ENCODE peak calls at places on chromosomes 2 and 18, in eight cellular contexts. N is IMR-90, S is K562, Z is thyroid gland, M is fibroblast of lung, W is right atrium auricular region, T is MM.1S, G is spleen. I is an unnamed sample.

GRCh38 chr2:207182916-207183315 is 17.2 kb upstream of the KLF7 start:
- DNase-seq in M (no peak), S (no peak), Z (no peak), G (no peak), T (no peak), N (peak), W (no peak), I (no peak)

GRCh38 chr2:31402388-31402787 is 12.2 kb downstream of the XDH start:
- DNase-seq in M (no peak), Z (no peak), W (no peak), N (peak), G (no peak), S (no peak), T (no peak), I (no peak)

GRCh38 chr2:240935101-240935876 is 29.2 kb downstream of the CROCC2 start:
- DNase-seq in S (no peak), G (peak), Z (no peak), N (no peak), W (peak), M (no peak), T (no peak), I (no peak)

GRCh38 chr2:230564805-230565779 is 147.6 kb upstream of the CAB39 start:
- DNase-seq in Z (no peak), T (no peak), N (peak), G (no peak), M (peak), W (no peak), S (peak), I (no peak)

GRCh38 chr2:8609357-8609804 is 72.5 kb upstream of the ID2 start:
- DNase-seq in G (no peak), M (no peak), T (no peak), N (no peak), S (no peak), Z (no peak), W (no peak), I (no peak)

GRCh38 chr2:37230581-37230980 is 815 bp downstream of the CEBPZ start:
- DNase-seq in T (no peak), N (no peak), Z (no peak), S (peak), M (no peak), G (no peak), W (no peak), I (no peak)

GRCh38 chr2:23385351-23385747 is 370 bp downstream of the KLHL29 start:
- DNase-seq in S (no peak), M (peak), T (no peak), Z (no peak), G (peak), W (no peak), N (peak), I (no peak)

GRCh38 chr18:13585379-13586153 is 140.8 kb downstream of the FAM210A start:
- DNase-seq in N (no peak), S (no peak), G (no peak), W (peak), T (no peak), Z (no peak), M (no peak), I (no peak)

GRCh38 chr2:146461068-146461467 is 1383.8 kb upstream of the ACVR2A start:
- DNase-seq in S (no peak), T (peak), G (no peak), Z (no peak), M (no peak), N (no peak), W (no peak), I (no peak)

GRCh38 chr2:8761529-8762164 is 75.8 kb downstream of the KIDINS220 start:
- DNase-seq in Z (no peak), N (peak), G (no peak), W (no peak), S (peak), T (peak), M (peak), I (peak)

GRCh38 chr2:178205853-178206516 is 11.7 kb downstream of the OSBPL6 start:
- DNase-seq in S (no peak), Z (no peak), M (peak), T (no peak), G (no peak), W (no peak), N (peak), I (no peak)

GRCh38 chr2:47602996-47603395 is 179.9 kb upstream of the MSH6 start:
- DNase-seq in W (no peak), G (no peak), N (peak), T (no peak), Z (no peak), M (peak), S (no peak), I (no peak)

GRCh38 chr18:36505701-36506100 is 208.2 kb downstream of the FHOD3 start:
- DNase-seq in N (no peak), S (no peak), G (no peak), W (no peak), T (no peak), M (no peak), Z (no peak), I (no peak)

GRCh38 chr2:151299940-151300539 is 10.6 kb upstream of the NMI start:
- DNase-seq in W (no peak), N (peak), G (no peak), T (no peak), M (no peak), S (no peak), Z (no peak), I (no peak)

GRCh38 chr2:65377556-65378307 is 54.7 kb downstream of the SPRED2 start:
- DNase-seq in N (peak), W (no peak), S (peak), T (no peak), Z (no peak), G (no peak), M (peak), I (no peak)

GRCh38 chr2:27042985-27043634 is 8.4 kb upstream of the AGBL5 start:
- DNase-seq in T (no peak), N (peak), Z (no peak), W (no peak), G (peak), S (peak), M (peak), I (no peak)

GRCh38 chr2:98346259-98347236 is at the start of gene CNGA3:
- DNase-seq in N (peak), Z (peak), M (peak), G (no peak), T (no peak), W (no peak), S (peak), I (peak)

GRCh38 chr18:69951182-69951581 is 3.5 kb upstream of the CD226 start:
- DNase-seq in N (peak), G (no peak), T (no peak), W (no peak), M (peak), Z (no peak), S (no peak), I (no peak)

GRCh38 chr18:58313491-58314032 is 269.5 kb downstream of the NEDD4L start:
- DNase-seq in Z (peak), T (no peak), G (no peak), M (no peak), S (no peak), N (no peak), W (no peak), I (no peak)

GRCh38 chr2:73063909-73064875 is 7.3 kb downstream of the SFXN5 start:
- DNase-seq in M (peak), G (peak), T (no peak), S (peak), Z (no peak), N (peak), W (no peak), I (no peak)

GRCh38 chr2:10136187-10136934 is 13.8 kb downstream of the RRM2 start:
- DNase-seq in G (peak), S (peak), Z (no peak), N (no peak), T (no peak), W (no peak), M (no peak), I (no peak)

GRCh38 chr2:190551928-190552327 is 17.4 kb upstream of the NEMP2 start:
- DNase-seq in W (no peak), G (no peak), N (no peak), S (no peak), T (no peak), Z (no peak), M (peak), I (no peak)

GRCh38 chr2:24721470-24721869 is 71.7 kb downstream of the PTRHD1 start:
- DNase-seq in W (peak), T (no peak), Z (peak), N (peak), S (no peak), M (peak), G (no peak), I (no peak)

GRCh38 chr2:74119324-74119723 is 28.4 kb downstream of the BOLA3 start:
- DNase-seq in Z (no peak), G (no peak), T (peak), M (peak), W (no peak), N (no peak), S (peak), I (no peak)

DNA sequence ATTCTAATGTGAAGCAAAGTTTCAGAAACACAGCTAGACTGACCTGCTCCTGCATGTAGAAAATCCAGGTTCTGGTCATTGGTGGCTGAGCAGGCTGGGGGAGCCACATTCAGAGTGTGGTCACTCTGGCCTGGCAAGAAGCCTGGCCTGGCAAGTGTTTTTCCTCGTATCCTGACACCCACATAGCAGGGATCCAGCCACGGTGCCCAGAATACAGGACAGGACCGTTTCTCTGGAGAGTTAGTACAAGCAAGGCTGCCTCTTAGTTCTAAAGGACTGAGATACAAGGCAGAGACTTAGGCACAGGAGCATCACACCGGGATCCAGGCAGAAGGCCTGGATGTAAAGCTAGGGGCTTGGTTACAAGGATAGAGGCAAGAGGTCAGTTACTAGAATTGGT is 4.8 kb upstream of the LAMA1 start:
- DNase-seq in S (no peak), N (no peak), W (no peak), M (no peak), G (no peak), T (no peak), Z (peak), I (no peak)
- H3K4me3 ChIP-seq in S (no peak), N (no peak), W (no peak), M (no peak), G (no peak), T (no peak), Z (no peak), I (no peak)

DNA sequence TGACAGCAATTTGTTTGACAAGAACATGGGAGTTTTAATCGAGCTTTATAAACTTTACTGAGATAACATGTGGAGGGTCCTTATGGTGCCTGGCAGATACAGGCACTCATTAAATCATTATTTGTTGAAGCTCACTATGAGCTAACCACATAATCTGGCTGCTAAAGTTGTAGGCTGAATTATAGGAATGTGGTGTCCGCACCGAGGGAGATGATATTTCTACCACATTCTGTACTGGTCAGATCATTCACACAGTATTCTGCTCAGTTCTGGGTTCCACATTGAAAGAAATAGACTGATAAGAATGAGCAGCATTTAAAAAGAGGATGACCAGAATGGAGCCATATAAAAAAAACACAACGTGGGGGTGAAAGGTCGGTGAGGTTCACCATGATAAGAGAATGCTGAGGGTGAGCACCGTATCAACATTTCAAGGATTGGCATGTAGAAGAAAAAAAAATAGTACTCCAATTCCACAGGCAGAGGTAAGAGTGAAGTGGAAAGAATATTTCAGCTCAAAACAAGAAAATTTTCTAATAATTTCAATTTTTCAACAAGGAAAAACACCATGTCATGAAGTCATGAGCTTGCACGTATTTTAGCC is 54.4 kb downstream of the TMEFF2 start:
- DNase-seq in N (no peak), W (no peak), T (no peak), S (peak), M (no peak), G (no peak), Z (no peak), I (no peak)
- H3K27ac ChIP-seq in N (no peak), W (no peak), T (no peak), S (peak), M (no peak), G (no peak), Z (no peak), I (no peak)

DNA sequence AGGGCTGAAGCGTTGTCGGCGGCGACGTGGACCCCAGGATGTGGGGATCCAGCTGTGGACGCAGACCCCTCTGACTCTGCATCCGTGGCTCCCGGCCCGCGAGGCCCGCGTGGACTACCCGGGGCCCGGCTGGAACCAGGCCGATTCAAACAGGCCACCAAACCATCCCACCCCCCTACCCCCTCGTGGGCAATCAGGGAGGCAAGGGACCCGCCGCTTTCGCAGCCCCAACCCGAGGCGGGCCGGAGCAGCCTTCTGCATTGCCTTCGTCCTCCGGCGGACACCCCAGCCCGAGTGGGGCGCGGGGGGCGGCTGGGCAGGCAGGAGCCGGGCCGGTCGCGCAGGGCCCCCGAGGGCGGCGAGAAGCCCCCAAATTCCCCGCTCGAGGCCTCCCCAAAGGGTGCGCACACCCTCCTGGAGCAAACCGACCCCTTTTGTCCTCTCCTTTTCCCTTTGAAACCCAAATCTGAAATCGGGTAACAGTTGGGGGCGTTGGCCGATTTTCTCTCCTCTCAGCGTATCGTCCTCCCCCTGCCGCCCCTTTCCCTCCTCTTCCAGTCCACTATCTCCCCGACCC is 7.3 kb downstream of the SP9 start:
- DNase-seq in G (peak), Z (no peak), M (no peak), N (no peak), T (no peak), W (no peak), S (no peak), I (peak)
- H3K4me3 ChIP-seq in G (peak), Z (no peak), M (peak), N (no peak), T (peak), W (no peak), S (no peak), I (no peak)

GRCh38 chr2:237227190-237227988 is 141.7 kb downstream of the COPS8 start:
- DNase-seq in S (no peak), M (peak), N (peak), T (no peak), Z (no peak), W (no peak), G (no peak), I (no peak)

GRCh38 chr2:237222178-237222577 is 136.5 kb downstream of the COPS8 start:
- DNase-seq in Z (no peak), W (peak), S (no peak), M (peak), G (no peak), N (peak), T (no peak), I (no peak)

GRCh38 chr2:237221443-237221842 is 135.8 kb downstream of the COPS8 start:
- DNase-seq in Z (no peak), T (no peak), S (no peak), N (no peak), G (no peak), W (no peak), M (no peak), I (no peak)

GRCh38 chr2:237222683-237223082 is 137.0 kb downstream of the COPS8 start:
- DNase-seq in G (no peak), M (peak), S (no peak), N (peak), Z (no peak), T (no peak), W (peak), I (no peak)

GRCh38 chr2:237223208-237223861 is 137.6 kb downstream of the COPS8 start:
- DNase-seq in W (peak), Z (no peak), N (peak), S (no peak), M (peak), T (no peak), G (no peak), I (no peak)
- H3K27ac ChIP-seq in W (peak), Z (no peak), N (peak), S (no peak), M (peak), T (no peak), G (peak), I (no peak)

GRCh38 chr18:23226386-23226785 is 91.1 kb downstream of the CABLES1 start:
- DNase-seq in G (no peak), W (no peak), N (peak), S (no peak), Z (no peak), M (peak), T (no peak), I (no peak)

GRCh38 chr18:23223641-23224040 is 88.4 kb downstream of the CABLES1 start:
- DNase-seq in G (no peak), M (no peak), W (no peak), N (no peak), S (no peak), Z (no peak), T (no peak), I (no peak)

GRCh38 chr18:23226930-23227728 is 91.8 kb downstream of the CABLES1 start:
- DNase-seq in M (peak), N (peak), W (peak), Z (no peak), T (no peak), G (no peak), S (no peak), I (no peak)

GRCh38 chr18:23227729-23228075 is 92.4 kb downstream of the CABLES1 start:
- DNase-seq in T (no peak), M (no peak), S (no peak), Z (no peak), N (no peak), W (no peak), G (no peak), I (no peak)

DNA sequence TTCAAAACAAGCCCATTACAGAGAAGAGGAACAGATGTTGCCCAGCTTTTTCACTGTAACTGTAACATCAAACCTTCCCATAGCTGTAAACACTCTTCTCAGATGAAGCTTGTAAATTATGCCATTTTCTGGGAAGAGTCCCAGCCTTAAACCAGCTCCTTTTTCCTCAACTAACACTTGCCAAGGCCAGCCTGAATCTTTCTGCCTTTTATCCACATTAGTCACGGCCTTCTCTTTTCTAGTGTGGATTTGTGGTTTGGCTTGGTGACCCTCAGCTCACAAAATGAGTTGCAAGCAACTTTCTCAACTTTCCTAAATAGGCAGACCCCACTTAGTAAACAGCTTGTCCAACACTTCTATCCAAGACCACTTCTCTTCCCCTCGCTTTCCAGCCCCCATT is 90.2 kb downstream of the CABLES1 start:
- DNase-seq in S (no peak), G (no peak), M (peak), Z (no peak), N (peak), W (no peak), T (no peak), I (no peak)
- H3K4me3 ChIP-seq in S (no peak), G (no peak), M (no peak), Z (no peak), N (no peak), W (no peak), T (no peak), I (no peak)

GRCh38 chr2:216618785-216619184 is 14.4 kb upstream of the IGFBP2 start:
- DNase-seq in Z (no peak), T (no peak), N (no peak), W (no peak), M (no peak), G (no peak), S (no peak), I (no peak)

GRCh38 chr2:216617159-216617815 is 15.9 kb upstream of the IGFBP2 start:
- DNase-seq in W (no peak), S (no peak), M (no peak), G (no peak), T (no peak), Z (no peak), N (no peak), I (no peak)

GRCh38 chr2:216621292-216621691 is 11.9 kb upstream of the IGFBP2 start:
- DNase-seq in Z (no peak), N (no peak), G (no peak), S (no peak), T (no peak), W (no peak), M (no peak), I (no peak)

GRCh38 chr2:216620806-216621205 is 12.4 kb upstream of the IGFBP2 start:
- DNase-seq in G (no peak), M (peak), S (no peak), Z (no peak), T (no peak), W (no peak), N (peak), I (no peak)

GRCh38 chr2:216619411-216620393 is 13.5 kb upstream of the IGFBP2 start:
- DNase-seq in Z (no peak), S (peak), T (no peak), G (no peak), W (no peak), M (peak), N (peak), I (no peak)
- H3K27ac ChIP-seq in Z (no peak), S (peak), T (no peak), G (no peak), W (no peak), M (no peak), N (peak), I (no peak)

GRCh38 chr2:166494140-166494544 is at the start of gene SCN7A:
- DNase-seq in Z (peak), N (peak), W (peak), G (peak), S (peak), M (peak), T (no peak), I (no peak)
- H3K4me3 ChIP-seq in Z (no peak), N (peak), W (peak), G (peak), S (no peak), M (peak), T (no peak), I (no peak)

DNA sequence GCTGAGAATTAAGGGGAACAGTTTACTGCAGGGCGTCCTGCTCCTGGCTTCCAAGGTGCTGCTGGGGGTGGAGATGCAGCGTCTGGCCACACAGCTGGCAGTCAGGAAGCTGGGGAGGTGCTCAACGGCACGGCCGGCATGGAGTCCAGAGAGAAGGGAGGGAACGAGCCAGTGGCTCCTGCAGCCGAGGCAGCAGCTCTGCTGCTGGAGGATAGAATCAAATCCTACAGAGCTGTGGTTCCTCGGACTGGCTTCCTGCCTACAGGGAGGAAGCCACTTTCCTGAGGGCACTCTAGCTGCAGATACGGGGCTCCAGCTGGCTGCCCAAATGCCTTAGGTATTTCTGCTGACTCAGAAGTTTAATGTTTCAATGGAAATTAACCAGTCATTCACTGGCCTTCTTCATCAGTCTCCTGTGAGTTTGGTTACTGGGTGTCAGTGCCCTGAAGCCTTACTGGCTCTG is 266.3 kb downstream of the TWIST2 start:
- DNase-seq in M (peak), N (peak), Z (no peak), T (no peak), G (no peak), S (no peak), W (no peak), I (no peak)
- H3K27ac ChIP-seq in M (no peak), N (no peak), Z (no peak), T (no peak), G (peak), S (no peak), W (peak), I (no peak)

GRCh38 chr18:22174341-22175148 is 5.2 kb downstream of the GATA6 start:
- DNase-seq in N (no peak), T (no peak), G (no peak), S (no peak), W (no peak), M (peak), Z (peak), I (no peak)
- H3K4me3 ChIP-seq in N (no peak), T (no peak), G (peak), S (no peak), W (peak), M (peak), Z (no peak), I (no peak)

I was measured in CD4-positive, CD25-positive, alpha-beta regulatory T cell.